ENCODE peak calls at places on chromosomes 11 and 22, in five cellular contexts. One of them, this sample, is unnamed. For H3K4me1 and H3K9me3, the result is how much of the 10 kb centered on the place peaks cover.

GRCh38 chr11:7672960-7673723 is at the start of gene CYB5R2:
- DNase-seq in heart left ventricle: peak
- DNase-seq in upper lobe of right lung: peak
- DNase-seq in ovary: peak
- DNase-seq in HepG2: no peak
- DNase-seq in this sample: peak

GRCh38 chr11:116563028-116563712 is 209.6 kb downstream of the BUD13 start:
- DNase-seq in heart left ventricle: no peak
- DNase-seq in upper lobe of right lung: peak
- DNase-seq in ovary: no peak
- DNase-seq in HepG2: peak
- DNase-seq in this sample: peak

GRCh38 chr11:2518983-2519340 is 74.2 kb downstream of the KCNQ1 start:
- DNase-seq in heart left ventricle: peak
- DNase-seq in upper lobe of right lung: peak
- DNase-seq in ovary: peak
- DNase-seq in HepG2: no peak
- DNase-seq in this sample: peak

GRCh38 chr11:93736129-93736528 is 5.2 kb downstream of the TAF1D start:
- DNase-seq in heart left ventricle: no peak
- DNase-seq in upper lobe of right lung: no peak
- DNase-seq in ovary: no peak
- DNase-seq in HepG2: no peak
- DNase-seq in this sample: no peak

GRCh38 chr22:34866501-34867171 is 199.3 kb upstream of the ISX start:
- DNase-seq in heart left ventricle: no peak
- DNase-seq in upper lobe of right lung: no peak
- DNase-seq in ovary: no peak
- DNase-seq in HepG2: no peak
- DNase-seq in this sample: no peak

GRCh38 chr11:13942908-13943505 is 19.5 kb upstream of the SPON1 start:
- DNase-seq in heart left ventricle: no peak
- DNase-seq in upper lobe of right lung: no peak
- DNase-seq in ovary: no peak
- DNase-seq in HepG2: no peak
- DNase-seq in this sample: no peak

GRCh38 chr11:126403039-126403438 is 47.6 kb downstream of the ST3GAL4 start:
- DNase-seq in heart left ventricle: no peak
- DNase-seq in upper lobe of right lung: peak
- DNase-seq in ovary: peak
- DNase-seq in HepG2: no peak
- DNase-seq in this sample: no peak

GRCh38 chr22:36323182-36323854 is 64.4 kb downstream of the MYH9 start:
- DNase-seq in heart left ventricle: peak
- DNase-seq in upper lobe of right lung: peak
- DNase-seq in ovary: no peak
- DNase-seq in HepG2: no peak
- DNase-seq in this sample: no peak

GRCh38 chr22:50576070-50576469 is 2.2 kb downstream of the CPT1B start:
- DNase-seq in heart left ventricle: no peak
- DNase-seq in upper lobe of right lung: no peak
- DNase-seq in ovary: no peak
- DNase-seq in HepG2: peak
- DNase-seq in this sample: no peak

GRCh38 chr11:8357891-8358566 is 94.4 kb upstream of the LMO1 start:
- DNase-seq in heart left ventricle: no peak
- DNase-seq in upper lobe of right lung: peak
- DNase-seq in ovary: no peak
- DNase-seq in HepG2: no peak
- DNase-seq in this sample: no peak

GRCh38 chr11:128519353-128519752 is 68.0 kb downstream of the ETS1 start:
- DNase-seq in heart left ventricle: no peak
- DNase-seq in upper lobe of right lung: no peak
- DNase-seq in ovary: no peak
- DNase-seq in HepG2: no peak
- DNase-seq in this sample: no peak

GRCh38 chr11:12995823-12996222 is 13.3 kb upstream of the RASSF10 start:
- DNase-seq in heart left ventricle: no peak
- DNase-seq in upper lobe of right lung: no peak
- DNase-seq in ovary: no peak
- DNase-seq in HepG2: no peak
- DNase-seq in this sample: no peak

GRCh38 chr22:43726964-43727543 is 85.1 kb downstream of the EFCAB6 start:
- DNase-seq in heart left ventricle: no peak
- DNase-seq in upper lobe of right lung: no peak
- DNase-seq in ovary: no peak
- DNase-seq in HepG2: no peak
- DNase-seq in this sample: no peak

GRCh38 chr11:112165049-112165448 is 1.2 kb upstream of the IL18 start:
- DNase-seq in heart left ventricle: no peak
- DNase-seq in upper lobe of right lung: no peak
- DNase-seq in ovary: no peak
- DNase-seq in HepG2: no peak
- DNase-seq in this sample: no peak

GRCh38 chr11:40542821-40543220 is 916.6 kb downstream of the LRRC4C start:
- DNase-seq in heart left ventricle: no peak
- DNase-seq in upper lobe of right lung: no peak
- DNase-seq in ovary: no peak
- DNase-seq in HepG2: no peak
- DNase-seq in this sample: no peak

GRCh38 chr11:128194226-128194625 is 393.1 kb downstream of the ETS1 start:
- DNase-seq in heart left ventricle: no peak
- DNase-seq in upper lobe of right lung: no peak
- DNase-seq in ovary: no peak
- DNase-seq in HepG2: no peak
- DNase-seq in this sample: no peak

GRCh38 chr11:111851636-111852035 is 19.7 kb downstream of the ALG9 start:
- DNase-seq in heart left ventricle: no peak
- DNase-seq in upper lobe of right lung: no peak
- DNase-seq in ovary: no peak
- DNase-seq in HepG2: peak
- DNase-seq in this sample: no peak

GRCh38 chr11:115993613-115994012 is 489.4 kb upstream of the CADM1 start:
- DNase-seq in heart left ventricle: no peak
- DNase-seq in upper lobe of right lung: no peak
- DNase-seq in ovary: no peak
- DNase-seq in HepG2: no peak
- DNase-seq in this sample: no peak

GRCh38 chr11:68780829-68781228 is 29.5 kb upstream of the TESMIN start:
- DNase-seq in heart left ventricle: peak
- DNase-seq in upper lobe of right lung: peak
- DNase-seq in ovary: no peak
- DNase-seq in HepG2: no peak
- DNase-seq in this sample: peak

GRCh38 chr11:119928047-119928446 is 199.0 kb upstream of the NECTIN1 start:
- DNase-seq in heart left ventricle: no peak
- DNase-seq in upper lobe of right lung: no peak
- DNase-seq in ovary: no peak
- DNase-seq in HepG2: no peak
- DNase-seq in this sample: no peak

GRCh38 chr11:82980292-82980691 is 78.8 kb downstream of the DDIAS start:
- DNase-seq in heart left ventricle: no peak
- DNase-seq in upper lobe of right lung: no peak
- DNase-seq in ovary: no peak
- DNase-seq in HepG2: no peak
- DNase-seq in this sample: no peak

GRCh38 chr11:8867856-8868705 is 42.9 kb upstream of the AKIP1 start:
- DNase-seq in heart left ventricle: no peak
- DNase-seq in upper lobe of right lung: no peak
- DNase-seq in ovary: no peak
- DNase-seq in HepG2: peak
- DNase-seq in this sample: no peak

GRCh38 chr22:19480173-19480568 is 451 bp downstream of the CDC45 start:
- DNase-seq in heart left ventricle: no peak
- DNase-seq in upper lobe of right lung: no peak
- DNase-seq in ovary: no peak
- DNase-seq in HepG2: peak
- DNase-seq in this sample: no peak

GRCh38 chr11:61913699-61914395 is 3.5 kb downstream of the RAB3IL1 start:
- DNase-seq in heart left ventricle: no peak
- DNase-seq in upper lobe of right lung: peak
- DNase-seq in ovary: peak
- DNase-seq in HepG2: no peak
- DNase-seq in this sample: no peak

GRCh38 chr11:61911701-61912529 is 5.5 kb downstream of the RAB3IL1 start:
- DNase-seq in heart left ventricle: peak
- DNase-seq in upper lobe of right lung: peak
- DNase-seq in ovary: peak
- DNase-seq in HepG2: no peak
- DNase-seq in this sample: peak

GRCh38 chr11:61914471-61915171 is 2.7 kb downstream of the RAB3IL1 start:
- DNase-seq in heart left ventricle: no peak
- DNase-seq in upper lobe of right lung: no peak
- DNase-seq in ovary: peak
- DNase-seq in HepG2: no peak
- DNase-seq in this sample: peak

GRCh38 chr11:61912530-61912898 is 4.9 kb downstream of the RAB3IL1 start:
- DNase-seq in heart left ventricle: peak
- DNase-seq in upper lobe of right lung: peak
- DNase-seq in ovary: peak
- DNase-seq in HepG2: no peak
- DNase-seq in this sample: peak

DNA sequence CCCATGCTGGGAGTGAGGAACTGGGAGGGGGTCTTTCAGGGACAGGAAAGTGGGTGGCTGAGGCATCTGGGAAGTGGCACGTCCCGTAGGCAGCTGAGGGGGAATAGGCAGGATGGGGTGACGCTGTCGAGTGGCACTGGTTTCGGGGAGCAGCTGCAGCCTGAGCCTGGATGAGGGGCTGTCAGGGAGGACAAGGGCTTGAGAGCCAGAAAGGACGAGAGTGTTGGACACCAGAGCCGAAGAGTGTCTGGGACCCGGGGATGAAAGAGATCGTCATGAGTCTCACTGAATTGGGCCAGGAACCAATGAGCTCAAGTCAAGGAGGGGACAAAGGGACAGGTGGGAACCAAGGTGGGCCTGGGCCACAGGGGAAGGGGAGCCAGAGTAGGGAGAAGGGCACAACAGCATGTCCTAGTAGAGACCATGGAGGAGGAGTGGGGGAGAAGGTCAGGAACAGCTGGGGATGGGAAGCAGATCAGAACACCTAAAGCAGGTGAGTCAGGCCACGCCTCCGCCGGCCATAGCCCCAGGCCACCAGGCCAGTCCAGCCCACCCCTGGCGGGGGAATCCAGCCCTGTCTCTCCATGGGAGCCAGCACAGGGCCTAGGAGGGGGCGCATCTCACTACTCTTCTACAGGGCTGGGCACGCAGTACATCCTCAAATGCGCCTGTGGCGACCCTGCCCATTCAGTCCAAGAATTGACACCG is 4.2 kb downstream of the RAB3IL1 start:
- DNase-seq in heart left ventricle: no peak
- DNase-seq in upper lobe of right lung: peak
- DNase-seq in ovary: peak
- DNase-seq in HepG2: no peak
- DNase-seq in this sample: peak
- H3K4me1 ChIP-seq in heart left ventricle: under half
- H3K4me1 ChIP-seq in upper lobe of right lung: under half
- H3K4me1 ChIP-seq in ovary: under half
- H3K4me1 ChIP-seq in HepG2: under half
- H3K4me1 ChIP-seq in this sample: under half

GRCh38 chr11:91872216-91872615 is 352.4 kb upstream of the FAT3 start:
- DNase-seq in heart left ventricle: no peak
- DNase-seq in upper lobe of right lung: no peak
- DNase-seq in ovary: no peak
- DNase-seq in HepG2: no peak
- DNase-seq in this sample: no peak

GRCh38 chr11:91869751-91870150 is 354.9 kb upstream of the FAT3 start:
- DNase-seq in heart left ventricle: no peak
- DNase-seq in upper lobe of right lung: no peak
- DNase-seq in ovary: no peak
- DNase-seq in HepG2: no peak
- DNase-seq in this sample: no peak

GRCh38 chr11:91871791-91872190 is 352.8 kb upstream of the FAT3 start:
- DNase-seq in heart left ventricle: no peak
- DNase-seq in upper lobe of right lung: no peak
- DNase-seq in ovary: no peak
- DNase-seq in HepG2: no peak
- DNase-seq in this sample: no peak

GRCh38 chr11:91871048-91871447 is 353.6 kb upstream of the FAT3 start:
- DNase-seq in heart left ventricle: no peak
- DNase-seq in upper lobe of right lung: no peak
- DNase-seq in ovary: no peak
- DNase-seq in HepG2: no peak
- DNase-seq in this sample: no peak

DNA sequence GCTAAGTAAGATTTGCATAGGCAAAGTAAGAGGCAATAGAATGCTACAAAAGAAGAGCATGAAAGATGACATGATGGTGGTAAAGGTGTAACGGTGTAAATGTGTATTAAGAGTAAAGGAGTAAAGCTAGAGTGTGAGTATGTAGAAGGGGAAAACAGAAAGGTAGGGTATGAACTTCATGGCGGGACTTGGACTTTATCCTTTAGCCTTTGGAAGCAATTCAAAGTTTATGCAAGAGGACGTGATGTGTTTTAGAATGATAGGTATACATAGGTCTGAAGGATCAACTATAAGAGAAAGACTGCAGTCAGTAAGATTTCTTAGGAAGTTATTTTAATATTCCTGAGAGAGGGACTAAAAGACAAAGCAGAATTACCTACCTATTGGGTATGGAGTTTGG is 358.0 kb upstream of the FAT3 start:
- DNase-seq in heart left ventricle: no peak
- DNase-seq in upper lobe of right lung: no peak
- DNase-seq in ovary: no peak
- DNase-seq in HepG2: no peak
- DNase-seq in this sample: no peak
- H3K9me3 ChIP-seq in heart left ventricle: under half
- H3K9me3 ChIP-seq in upper lobe of right lung: under half
- H3K9me3 ChIP-seq in ovary: under half
- H3K9me3 ChIP-seq in HepG2: under half
- H3K9me3 ChIP-seq in this sample: under half

GRCh38 chr11:133945087-133945974 is 11.4 kb downstream of the IGSF9B start:
- DNase-seq in heart left ventricle: peak
- DNase-seq in upper lobe of right lung: no peak
- DNase-seq in ovary: no peak
- DNase-seq in HepG2: no peak
- DNase-seq in this sample: peak
- H3K4me1 ChIP-seq in heart left ventricle: under half
- H3K4me1 ChIP-seq in upper lobe of right lung: under half
- H3K4me1 ChIP-seq in ovary: under half
- H3K4me1 ChIP-seq in HepG2: under half
- H3K4me1 ChIP-seq in this sample: under half

GRCh38 chr11:6353367-6353987 is 33.2 kb upstream of the CAVIN3 start:
- DNase-seq in heart left ventricle: peak
- DNase-seq in upper lobe of right lung: no peak
- DNase-seq in ovary: peak
- DNase-seq in HepG2: peak
- DNase-seq in this sample: no peak

GRCh38 chr11:6354651-6355485 is 34.6 kb upstream of the CAVIN3 start:
- DNase-seq in heart left ventricle: no peak
- DNase-seq in upper lobe of right lung: no peak
- DNase-seq in ovary: no peak
- DNase-seq in HepG2: peak
- DNase-seq in this sample: no peak

GRCh38 chr11:6345356-6345755 is 25.1 kb upstream of the CAVIN3 start:
- DNase-seq in heart left ventricle: no peak
- DNase-seq in upper lobe of right lung: no peak
- DNase-seq in ovary: no peak
- DNase-seq in HepG2: no peak
- DNase-seq in this sample: no peak

GRCh38 chr11:6351782-6352181 is 31.5 kb upstream of the CAVIN3 start:
- DNase-seq in heart left ventricle: no peak
- DNase-seq in upper lobe of right lung: no peak
- DNase-seq in ovary: no peak
- DNase-seq in HepG2: no peak
- DNase-seq in this sample: no peak

GRCh38 chr11:6350070-6350469 is 29.8 kb upstream of the CAVIN3 start:
- DNase-seq in heart left ventricle: no peak
- DNase-seq in upper lobe of right lung: no peak
- DNase-seq in ovary: no peak
- DNase-seq in HepG2: no peak
- DNase-seq in this sample: no peak
- H3K9me3 ChIP-seq in heart left ventricle: under half
- H3K9me3 ChIP-seq in upper lobe of right lung: under half
- H3K9me3 ChIP-seq in ovary: under half
- H3K9me3 ChIP-seq in HepG2: under half
- H3K9me3 ChIP-seq in this sample: under half